ENCODE peak calls at places on chromosomes 13 and 19, in ten cellular contexts. F is pancreas, L is HCT116, H is Panc1, W is right lobe of liver, X is aorta, C is HepG2, T is heart right ventricle, B is lower lobe of right lung, I is RWPE2. D is an unnamed sample.
A peak's percentile ranks its signal among the peaks of the same experiment; 100 is the strongest.

GRCh38 chr19:51431124-51431523 is 13.7 kb upstream of the SIGLEC10 start:
- ATAC-seq in F (no peak), L (no peak), H (no peak), W (peak; percentile 80), X (no peak), C (no peak), T (peak; percentile 37), B (peak; percentile 30), I (no peak), D (no peak)

GRCh38 chr19:21314676-21315075 is 14.5 kb downstream of the ZNF708 start:
- ATAC-seq in F (no peak), L (no peak), H (no peak), W (no peak), X (no peak), C (no peak), T (no peak), B (no peak), I (no peak), D (no peak)

GRCh38 chr13:44917589-44918322 is 71.5 kb downstream of the NUFIP1 start:
- ATAC-seq in F (peak; percentile 86), L (peak; percentile 78), H (peak; percentile 91), W (peak; percentile 86), X (peak; percentile 94), C (peak; percentile 78), T (peak; percentile 87), B (peak; percentile 94), I (peak; percentile 64), D (peak; percentile 81)

GRCh38 chr19:14395710-14396338 is 14.6 kb downstream of the ADGRE5 start:
- ATAC-seq in F (no peak), L (no peak), H (peak; percentile 20), W (no peak), X (peak; percentile 39), C (no peak), T (no peak), B (peak; percentile 3), I (no peak), D (no peak)

GRCh38 chr19:6362024-6362344 is 653 bp downstream of the CLPP start:
- ATAC-seq in F (peak; percentile 12), L (no peak), H (no peak), W (no peak), X (peak; percentile 41), C (no peak), T (peak; percentile 27), B (no peak), I (peak; percentile 21), D (peak; percentile 13)

GRCh38 chr13:97259787-97260641 is 37.9 kb downstream of the MBNL2 start:
- ATAC-seq in F (no peak), L (peak; percentile 10), H (peak; percentile 39), W (peak; percentile 66), X (no peak), C (peak; percentile 54), T (peak; percentile 68), B (no peak), I (peak; percentile 20), D (peak; percentile 35)

GRCh38 chr19:1364070-1364719 is 19.5 kb upstream of the NDUFS7 start:
- ATAC-seq in F (no peak), L (no peak), H (no peak), W (no peak), X (no peak), C (no peak), T (no peak), B (no peak), I (no peak), D (no peak)

GRCh38 chr19:17647071-17648020 is 40.8 kb downstream of the UNC13A start:
- ATAC-seq in F (no peak), L (peak; percentile 43), H (no peak), W (peak; percentile 22), X (no peak), C (no peak), T (no peak), B (peak; percentile 13), I (no peak), D (no peak)

DNA sequence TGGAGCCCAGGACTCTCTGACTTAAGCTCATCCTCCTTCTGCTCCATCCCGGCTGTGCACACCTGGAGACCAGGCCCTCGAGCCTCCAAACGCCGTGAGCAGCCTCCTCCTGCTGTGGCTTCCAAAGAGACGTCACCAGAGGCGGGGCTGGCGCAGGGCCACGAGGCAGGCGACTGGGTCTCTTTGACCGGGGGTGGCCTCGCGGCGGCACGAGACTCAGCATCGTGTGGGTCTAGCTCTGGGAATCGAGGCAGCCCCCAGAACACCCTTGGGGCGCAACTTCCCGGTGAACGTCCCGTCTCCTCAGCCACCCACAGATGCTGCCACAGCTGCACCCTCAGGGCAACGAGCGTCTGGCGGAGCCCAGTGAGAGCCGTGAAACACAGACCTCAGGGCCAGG is 22.8 kb downstream of the RASA3 start:
- ATAC-seq in F (no peak), L (no peak), H (peak; percentile 42), W (no peak), X (no peak), C (no peak), T (no peak), B (no peak), I (no peak), D (no peak)
- H3K4me1 ChIP-seq in F (no peaks in the 10 kb centered on the region), L (no peaks in the 10 kb centered on the region), H (peaks cover 72% of the 10 kb centered on the region), W (no peaks in the 10 kb centered on the region), X (no peaks in the 10 kb centered on the region), C (peaks cover 6% of the 10 kb centered on the region), T (peaks cover 44% of the 10 kb centered on the region), B (peaks cover 40% of the 10 kb centered on the region), I (no peaks in the 10 kb centered on the region), D (peaks cover 82% of the 10 kb centered on the region)

GRCh38 chr19:10987621-10988297 is 26.9 kb downstream of the SMARCA4 start:
- ATAC-seq in F (no peak), L (no peak), H (no peak), W (no peak), X (no peak), C (no peak), T (no peak), B (no peak), I (no peak), D (no peak)

GRCh38 chr19:10986301-10987127 is 25.7 kb downstream of the SMARCA4 start:
- ATAC-seq in F (no peak), L (no peak), H (no peak), W (peak; percentile 4), X (no peak), C (no peak), T (no peak), B (no peak), I (no peak), D (no peak)

GRCh38 chr19:10988921-10989320 is 28.1 kb downstream of the SMARCA4 start:
- ATAC-seq in F (no peak), L (no peak), H (no peak), W (no peak), X (no peak), C (no peak), T (no peak), B (no peak), I (no peak), D (no peak)

GRCh38 chr19:10991076-10991475 is 30.2 kb downstream of the SMARCA4 start:
- ATAC-seq in F (no peak), L (no peak), H (no peak), W (no peak), X (no peak), C (no peak), T (no peak), B (no peak), I (no peak), D (no peak)

GRCh38 chr19:10988380-10988779 is 27.6 kb downstream of the SMARCA4 start:
- ATAC-seq in F (no peak), L (no peak), H (no peak), W (no peak), X (no peak), C (no peak), T (no peak), B (no peak), I (no peak), D (no peak)
- H3K36me3 ChIP-seq in F (peaks cover 3% of the 10 kb centered on the region), L (peaks cover 28% of the 10 kb centered on the region), H (no peaks in the 10 kb centered on the region), W (no peaks in the 10 kb centered on the region), X (no peaks in the 10 kb centered on the region), C (peaks cover 72% of the 10 kb centered on the region), T (no peaks in the 10 kb centered on the region), B (peaks cover 96% of the 10 kb centered on the region), I (peaks cover 72% of the 10 kb centered on the region), D (peaks cover 95% of the 10 kb centered on the region)

DNA sequence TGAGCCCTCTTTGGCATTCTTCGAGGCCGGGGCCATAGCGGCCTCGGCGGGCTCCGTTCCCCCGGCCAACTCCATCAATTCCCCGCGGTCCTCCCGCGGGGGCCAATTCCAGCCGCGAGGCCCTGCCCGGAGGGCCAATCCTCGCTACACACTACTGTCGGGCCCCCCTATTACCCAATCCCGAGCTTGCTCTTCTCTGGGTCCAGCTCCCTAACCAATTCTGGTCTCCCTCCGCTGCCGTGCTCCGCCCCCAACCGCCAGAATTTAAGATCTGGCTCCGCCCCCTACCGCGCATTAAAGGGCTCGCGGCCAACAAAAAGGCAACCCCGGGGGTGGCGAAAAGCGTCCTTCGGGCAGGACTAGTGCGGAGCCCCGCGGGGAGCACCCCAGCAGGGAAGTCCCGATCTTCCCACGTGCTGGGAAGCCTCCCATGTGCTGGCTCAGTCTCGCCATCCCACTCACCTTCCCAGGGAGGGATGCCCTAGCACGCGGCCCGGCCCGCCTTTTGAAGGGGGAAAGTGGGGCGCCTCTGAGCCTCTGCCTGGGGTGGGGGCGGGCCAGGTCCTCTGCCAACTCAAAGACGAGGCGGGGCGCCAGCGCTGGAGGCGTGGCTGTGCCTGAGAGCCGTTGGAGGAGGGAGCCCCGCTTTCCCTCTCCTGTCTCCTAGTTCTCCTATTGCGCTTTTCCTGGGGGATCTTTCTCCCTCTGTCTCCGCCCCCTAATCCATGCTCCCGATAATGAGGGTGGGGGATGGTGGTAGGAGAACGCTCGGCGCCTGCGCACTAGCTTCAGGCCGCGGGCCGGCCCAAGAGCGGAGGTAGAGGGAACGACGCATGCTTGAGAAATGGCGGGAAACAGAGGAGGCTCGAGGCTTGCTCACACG is 3.5 kb downstream of the LIPE start:
- ATAC-seq in F (peak; percentile 84), L (peak; percentile 96), H (peak; percentile 92), W (peak; percentile 88), X (peak; percentile 95), C (no peak), T (peak; percentile 87), B (peak; percentile 95), I (peak; percentile 85), D (peak; percentile 97)
- H3K4me1 ChIP-seq in F (no peaks in the 10 kb centered on the region), L (peaks cover 45% of the 10 kb centered on the region), H (no peaks in the 10 kb centered on the region), W (no peaks in the 10 kb centered on the region), X (no peaks in the 10 kb centered on the region), C (peaks cover 67% of the 10 kb centered on the region), T (peaks cover 78% of the 10 kb centered on the region), B (peaks cover 43% of the 10 kb centered on the region), I (peaks cover 28% of the 10 kb centered on the region), D (no peaks in the 10 kb centered on the region)

GRCh38 chr19:45527731-45528130 is 20.5 kb downstream of the VASP start:
- ATAC-seq in F (no peak), L (no peak), H (peak; percentile 14), W (no peak), X (no peak), C (no peak), T (no peak), B (no peak), I (no peak), D (no peak)

GRCh38 chr19:45524575-45525129 is 17.4 kb downstream of the VASP start:
- ATAC-seq in F (peak; percentile 62), L (no peak), H (no peak), W (peak; percentile 21), X (no peak), C (no peak), T (peak; percentile 37), B (no peak), I (no peak), D (no peak)

GRCh38 chr19:45526971-45527370 is 19.7 kb downstream of the VASP start:
- ATAC-seq in F (no peak), L (no peak), H (no peak), W (no peak), X (no peak), C (no peak), T (no peak), B (no peak), I (no peak), D (no peak)

GRCh38 chr19:45528149-45528743 is 21.0 kb downstream of the VASP start:
- ATAC-seq in F (peak; percentile 35), L (peak; percentile 55), H (peak; percentile 33), W (no peak), X (no peak), C (no peak), T (peak; percentile 3), B (peak; percentile 6), I (peak; percentile 67), D (no peak)

DNA sequence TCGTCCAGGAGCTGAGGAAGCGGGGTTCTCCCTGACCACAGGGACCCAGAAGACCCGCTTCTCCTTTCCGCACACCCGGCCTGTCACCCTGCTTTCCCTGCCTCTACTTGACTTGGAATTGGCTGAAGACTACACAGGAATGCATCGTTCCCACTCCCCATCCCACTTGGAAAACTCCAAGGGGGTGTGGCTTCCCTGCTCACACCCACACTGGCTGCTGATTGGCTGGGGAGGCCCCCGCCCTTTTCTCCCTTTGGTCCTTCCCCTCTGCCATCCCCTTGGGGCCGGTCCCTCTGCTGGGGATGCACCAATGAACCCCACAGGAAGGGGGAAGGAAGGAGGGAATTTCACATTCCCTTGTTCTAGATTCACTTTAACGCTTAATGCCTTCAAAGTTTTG is 18.9 kb downstream of the VASP start:
- ATAC-seq in F (no peak), L (peak; percentile 69), H (peak; percentile 63), W (peak; percentile 63), X (peak; percentile 27), C (peak; percentile 76), T (peak; percentile 49), B (peak; percentile 38), I (peak; percentile 59), D (peak; percentile 55)
- H3K36me3 ChIP-seq in F (no peaks in the 10 kb centered on the region), L (peaks cover 31% of the 10 kb centered on the region), H (peaks cover 8% of the 10 kb centered on the region), W (no peaks in the 10 kb centered on the region), X (no peaks in the 10 kb centered on the region), C (peaks cover 41% of the 10 kb centered on the region), T (no peaks in the 10 kb centered on the region), B (peaks cover 56% of the 10 kb centered on the region), I (peaks cover 47% of the 10 kb centered on the region), D (no peaks in the 10 kb centered on the region)

D was measured in gastroesophageal sphincter.